ENCODE peak calls at places on chromosome 22, in six cellular contexts. D, A, S, X, C and N are unnamed samples.
A peak's percentile ranks its signal among the peaks of the same experiment; 100 is the strongest.

GRCh38 chr22:38205261-38206128 is 3.7 kb downstream of the MAFF start:
- DNase-seq in X (no peak), C (peak; percentile 87), D (peak; percentile 94), S (peak; percentile 57), A (no peak), N (no peak)

GRCh38 chr22:28105988-28106387 is 186.9 kb upstream of the PITPNB start:
- DNase-seq in A (no peak), D (no peak), S (no peak), C (no peak), X (no peak), N (no peak)

GRCh38 chr22:38089474-38089851 is 5.5 kb upstream of the SLC16A8 start:
- DNase-seq in A (no peak), S (no peak), C (no peak), X (no peak), D (no peak), N (no peak)

GRCh38 chr22:17969732-17970131 is 54.6 kb downstream of the MICAL3 start:
- DNase-seq in S (no peak), D (no peak), C (peak; percentile 73), X (no peak), A (no peak), N (no peak)

GRCh38 chr22:38609371-38609770 is 39.4 kb upstream of the DMC1 start:
- DNase-seq in D (no peak), C (no peak), S (no peak), A (no peak), X (no peak), N (no peak)

GRCh38 chr22:44999231-44999630 is 10.6 kb downstream of the PHF21B start:
- DNase-seq in X (no peak), C (no peak), S (no peak), A (no peak), D (no peak), N (no peak)

GRCh38 chr22:39994566-39995345 is at the start of gene FAM83F:
- DNase-seq in X (no peak), S (peak; percentile 77), C (no peak), A (peak; percentile 24), D (no peak), N (no peak)

GRCh38 chr22:23101524-23101923 is 31.2 kb downstream of the GNAZ start:
- DNase-seq in D (no peak), C (no peak), S (no peak), X (no peak), A (no peak), N (no peak)

GRCh38 chr22:27510024-27510423 is 291.5 kb downstream of the MN1 start:
- DNase-seq in S (no peak), D (no peak), A (no peak), X (no peak), C (no peak), N (no peak)

GRCh38 chr22:26234267-26234666 is 65.0 kb downstream of the SEZ6L start:
- DNase-seq in C (no peak), A (no peak), X (no peak), S (no peak), D (no peak), N (no peak)

GRCh38 chr22:26170112-26170492 is 840 bp downstream of the SEZ6L start:
- DNase-seq in D (no peak), C (no peak), S (no peak), X (no peak), A (no peak), N (peak; percentile 52)

GRCh38 chr22:32695451-32695891 is 106.0 kb upstream of the TIMP3 start:
- DNase-seq in D (no peak), X (no peak), S (no peak), A (peak; percentile 21), C (no peak), N (no peak)

GRCh38 chr22:32777997-32778396 is 23.5 kb upstream of the TIMP3 start:
- DNase-seq in D (no peak), S (no peak), A (no peak), C (no peak), X (no peak), N (no peak)

GRCh38 chr22:46379301-46379930 is 43.9 kb downstream of the TRMU start:
- DNase-seq in D (no peak), X (no peak), C (no peak), S (peak; percentile 78), A (no peak), N (no peak)

GRCh38 chr22:46813816-46814597 is 51.6 kb downstream of the TBC1D22A start:
- DNase-seq in A (no peak), X (no peak), C (no peak), S (no peak), D (no peak), N (no peak)

GRCh38 chr22:44531487-44531886 is 33.5 kb upstream of the RTL6 start:
- DNase-seq in S (no peak), C (peak; percentile 41), A (no peak), D (peak; percentile 79), X (no peak), N (peak; percentile 8)

GRCh38 chr22:39574779-39575551 is 4.4 kb downstream of the CACNA1I start:
- DNase-seq in D (no peak), S (no peak), A (peak; percentile 80), C (no peak), X (no peak), N (no peak)

GRCh38 chr22:43922123-43922522 is 1.5 kb upstream of the PNPLA3 start:
- DNase-seq in S (no peak), A (no peak), X (no peak), C (no peak), D (no peak), N (no peak)

DNA sequence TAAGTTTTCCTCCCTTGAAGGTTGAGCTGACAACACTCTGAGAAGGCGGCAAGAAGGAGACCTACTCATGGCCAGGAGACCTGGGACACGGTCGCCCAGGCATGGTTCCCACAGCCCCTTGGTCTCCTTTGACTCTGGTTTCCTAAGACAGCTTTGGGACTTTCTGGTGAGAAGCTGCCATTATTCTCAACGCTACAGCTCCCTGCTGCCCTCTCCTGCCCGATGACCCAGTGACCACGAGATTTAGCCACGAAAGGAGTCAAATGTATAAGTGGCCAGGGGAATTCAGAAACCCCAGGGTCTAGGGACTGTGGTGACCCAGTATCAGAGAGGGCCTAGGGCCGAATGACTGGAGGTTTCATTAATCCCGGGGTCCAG is 696 bp upstream of the SDF2L1 start:
- DNase-seq in X (no peak), D (no peak), A (no peak), S (peak; percentile 60), C (no peak), N (no peak)
- TF ChIP-seq POLR2A in X (no peak), D (no peak), A (no peak), S (no peak), C (no peak), N (no peak)

GRCh38 chr22:36818010-36818642 is 1.3 kb upstream of the PVALB start:
- DNase-seq in A (no peak), S (no peak), X (no peak), C (no peak), D (no peak), N (no peak)

GRCh38 chr22:36817429-36817783 is 571 bp upstream of the PVALB start:
- DNase-seq in S (no peak), A (no peak), C (no peak), X (no peak), D (no peak), N (no peak)

GRCh38 chr22:36816635-36817428 is at the start of gene PVALB:
- DNase-seq in A (no peak), X (no peak), D (no peak), S (peak; percentile 28), C (peak; percentile 38), N (no peak)

GRCh38 chr22:36816338-36816634 is 549 bp downstream of the PVALB start:
- DNase-seq in D (no peak), X (no peak), S (no peak), C (no peak), A (no peak), N (no peak)

GRCh38 chr22:36819112-36819511 is 2.3 kb upstream of the PVALB start:
- DNase-seq in X (no peak), S (no peak), D (no peak), C (no peak), A (no peak), N (no peak)
- H3K27ac ChIP-seq in X (no peak overlapping the region), S (no peak overlapping the region), D (no peak overlapping the region), C (no peak overlapping the region), A (no peak overlapping the region), N (no peak overlapping the region)

GRCh38 chr22:49966041-49966715 is 5.6 kb downstream of the PIM3 start:
- DNase-seq in S (peak; percentile 25), D (peak; percentile 67), X (no peak), C (peak; percentile 27), A (no peak), N (peak; percentile 69)

GRCh38 chr22:49963647-49964026 is 3.1 kb downstream of the PIM3 start:
- DNase-seq in X (no peak), C (peak; percentile 29), A (no peak), D (peak; percentile 64), S (peak; percentile 31), N (peak; percentile 71)

GRCh38 chr22:49965291-49966040 is 4.9 kb downstream of the PIM3 start:
- DNase-seq in C (peak; percentile 26), A (no peak), S (peak; percentile 32), X (no peak), D (peak; percentile 67), N (peak; percentile 67)

GRCh38 chr22:49964136-49964492 is 3.5 kb downstream of the PIM3 start:
- DNase-seq in A (no peak), X (no peak), D (peak; percentile 63), S (no peak), C (peak; percentile 25), N (no peak)

DNA sequence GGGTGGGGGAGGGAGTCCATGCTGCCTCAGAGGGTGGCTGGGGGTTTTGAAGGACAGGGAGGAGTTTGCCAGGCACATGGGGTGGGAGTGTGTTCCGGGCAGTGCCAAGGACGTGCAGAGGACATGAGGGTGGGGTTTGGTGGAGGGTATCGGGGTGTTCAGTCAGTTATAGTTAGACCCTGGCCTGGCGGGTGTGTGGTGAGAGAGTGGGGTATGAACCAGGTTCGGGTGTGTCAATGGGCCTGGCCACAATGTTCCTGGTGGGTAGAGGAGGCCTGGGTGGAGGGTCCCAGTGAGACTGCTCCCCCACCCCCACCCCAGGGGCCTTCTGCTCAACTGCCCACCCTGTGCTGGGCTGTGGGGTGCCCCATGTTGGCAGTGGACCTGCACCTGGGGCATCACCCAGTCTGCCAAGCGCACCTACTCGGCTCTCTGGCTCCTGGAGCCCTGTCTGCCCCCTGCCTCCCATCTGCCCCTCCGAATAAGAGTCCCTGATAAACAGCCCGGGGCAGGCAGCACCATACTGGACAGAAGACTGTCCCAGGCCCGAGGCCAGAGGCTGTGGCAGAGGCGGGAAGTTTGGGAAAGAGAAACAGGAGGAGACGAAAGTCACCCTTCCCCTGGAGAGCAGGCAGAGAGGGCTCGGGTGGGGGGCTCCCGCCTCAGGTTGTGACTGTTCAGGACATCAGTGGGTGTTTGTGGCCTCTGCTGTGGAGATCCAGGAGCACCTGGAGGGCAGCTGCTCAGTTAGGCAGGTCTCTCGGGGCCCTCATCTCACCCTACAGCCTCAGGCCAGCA is 4.1 kb downstream of the PIM3 start:
- DNase-seq in A (no peak), C (peak; percentile 27), S (peak; percentile 28), D (peak; percentile 64), X (no peak), N (peak; percentile 76)
- TF ChIP-seq POLR2A in A (no peak), C (no peak), S (no peak), D (no peak), X (no peak), N (no peak)

DNA sequence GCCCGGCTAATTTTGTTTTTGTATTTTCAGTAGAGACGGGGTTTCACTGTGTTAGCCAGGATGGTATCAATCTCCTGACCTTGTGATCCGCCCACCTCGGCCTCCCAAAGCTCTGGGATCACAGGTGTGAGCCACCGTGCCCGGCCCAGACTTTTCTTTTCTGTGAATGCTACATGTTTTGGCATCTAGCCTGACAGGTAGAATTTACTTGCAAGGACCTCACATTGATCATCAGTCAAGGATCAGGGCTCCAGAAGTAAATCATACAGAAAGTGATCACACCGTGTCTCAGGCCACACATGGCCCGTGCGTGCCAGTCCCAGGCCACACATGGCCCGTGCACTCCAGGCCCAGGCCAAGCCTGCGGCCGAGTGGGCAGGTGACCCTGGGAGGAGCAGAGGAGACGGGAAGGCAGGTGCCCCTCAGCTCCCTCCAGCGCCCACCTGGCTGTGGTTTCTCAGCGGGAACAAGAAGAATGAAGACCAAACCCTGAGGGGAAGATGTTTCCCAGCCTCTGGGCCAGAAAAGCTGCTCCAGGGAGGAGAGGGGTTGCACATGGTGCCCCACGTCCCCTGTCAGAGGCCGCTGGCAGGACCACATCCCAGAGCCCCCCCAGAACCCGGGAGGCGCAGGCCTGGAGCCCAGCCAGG is 76.2 kb downstream of the BRD1 start:
- DNase-seq in A (no peak), D (no peak), S (no peak), X (no peak), C (no peak), N (no peak)
- H3K27ac ChIP-seq in A (no peak overlapping the region), D (no peak overlapping the region), S (no peak overlapping the region), X (no peak overlapping the region), C (no peak overlapping the region), N (no peak overlapping the region)